ENCODE peak calls at places on chromosomes 11 and 22, in nine cellular contexts. J is central memory CD4-positive, alpha-beta T cell; F is COR-L47; X is stimulated activated CD4-positive, alpha-beta T cell treated with anti-CD3 and anti-CD28 coated beads, Interleukin-12 subunit alpha, Interleukin-12 subunit beta, amount 100 ng/mL, for 24 hours; T is activated naive CD8-positive, alpha-beta T cell treated with anti-CD3 and anti-CD28 coated beads for 36 hours; A is SK-MEL-5; V is pons; I is activated CD8-positive, alpha-beta memory T cell treated with anti-CD3 and anti-CD28 coated beads, Interleukin-2, amount 50 U/mL, for 4 hours; O is GM20000. N is an unnamed sample.

GRCh38 chr11:27347949-27348879 is 14.8 kb downstream of the CCDC34 start:
- DNase-seq in O (no peak), T (no peak), X (no peak), V (no peak), I (no peak), A (no peak), J (no peak), F (peak; percentile 66), N (no peak)

GRCh38 chr11:36618025-36618700 is 20.1 kb upstream of the RAG2 start:
- DNase-seq in I (no peak), T (no peak), F (no peak), O (no peak), V (no peak), X (no peak), J (no peak), A (no peak), N (no peak)

GRCh38 chr22:41682033-41682807 is 6.4 kb downstream of the SNU13 start:
- DNase-seq in T (peak; percentile 85), V (peak; percentile 78), I (peak; percentile 85), A (peak; percentile 83), F (peak; percentile 48), O (peak; percentile 82), X (peak; percentile 83), J (peak; percentile 81), N (peak; percentile 77)

GRCh38 chr11:123822591-123822990 is 16.4 kb upstream of the OR6M1 start:
- DNase-seq in O (no peak), V (no peak), X (no peak), I (no peak), F (no peak), J (no peak), A (no peak), T (no peak), N (no peak)

GRCh38 chr22:28051787-28052356 is 132.8 kb upstream of the PITPNB start:
- DNase-seq in F (peak; percentile 40), O (peak; percentile 25), J (no peak), T (peak; percentile 28), X (peak; percentile 22), I (peak; percentile 33), V (peak; percentile 61), A (peak; percentile 84), N (peak; percentile 43)

GRCh38 chr11:126060651-126061220 is 1.9 kb downstream of the CDON start:
- DNase-seq in X (no peak), T (no peak), O (no peak), A (no peak), V (no peak), F (no peak), I (no peak), J (no peak), N (no peak)

GRCh38 chr11:64067257-64067993 is 31.7 kb downstream of the FLRT1 start:
- DNase-seq in J (no peak), I (no peak), F (no peak), A (no peak), X (no peak), O (no peak), T (peak; percentile 26), V (no peak), N (no peak)

GRCh38 chr22:39650996-39651782 is 80.6 kb downstream of the CACNA1I start:
- DNase-seq in T (no peak), A (no peak), X (no peak), F (no peak), O (no peak), V (no peak), I (no peak), J (no peak), N (no peak)

GRCh38 chr11:1070594-1071462 is 3.8 kb upstream of the MUC2 start:
- DNase-seq in O (no peak), X (no peak), F (no peak), A (no peak), I (no peak), V (no peak), T (no peak), J (no peak), N (no peak)

GRCh38 chr22:44172370-44173108 is 8.2 kb upstream of the PARVG start:
- DNase-seq in I (no peak), O (peak; percentile 81), F (peak; percentile 93), J (no peak), X (no peak), A (no peak), T (peak; percentile 18), V (peak; percentile 71), N (no peak)

GRCh38 chr22:34878996-34879395 is 187.0 kb upstream of the ISX start:
- DNase-seq in O (no peak), J (no peak), A (no peak), F (no peak), X (no peak), T (no peak), I (no peak), V (no peak), N (peak; percentile 97)

GRCh38 chr11:109435121-109435742 is 13.2 kb downstream of the C11orf87 start:
- DNase-seq in F (no peak), A (no peak), T (no peak), V (peak; percentile 36), X (no peak), J (no peak), I (no peak), O (no peak), N (no peak)

GRCh38 chr22:25668437-25668836 is 73.6 kb upstream of the MYO18B start:
- DNase-seq in I (no peak), X (no peak), V (no peak), F (no peak), J (no peak), A (no peak), T (no peak), O (no peak), N (peak; percentile 3)

GRCh38 chr22:44184006-44184405 is 3.3 kb downstream of the PARVG start:
- DNase-seq in F (no peak), O (no peak), V (no peak), T (no peak), A (no peak), J (no peak), X (no peak), I (no peak), N (no peak)

GRCh38 chr11:107702723-107703122 is 9.1 kb downstream of the SLN start:
- DNase-seq in X (no peak), I (no peak), F (no peak), J (no peak), O (no peak), T (no peak), A (no peak), V (no peak), N (no peak)

GRCh38 chr22:48500481-48501230 is 1327.0 kb downstream of the BRD1 start:
- DNase-seq in J (no peak), T (no peak), V (no peak), A (no peak), O (no peak), F (no peak), I (no peak), X (no peak), N (no peak)

GRCh38 chr22:43897751-43898261 is 6.0 kb upstream of the PNPLA5 start:
- DNase-seq in F (no peak), A (no peak), O (no peak), J (no peak), I (no peak), T (no peak), X (no peak), V (no peak), N (peak; percentile 51)

GRCh38 chr11:44622721-44623258 is 57.3 kb downstream of the CD82 start:
- DNase-seq in T (no peak), X (no peak), V (no peak), A (no peak), O (no peak), J (no peak), F (no peak), I (no peak), N (no peak)

GRCh38 chr11:119759747-119760412 is 30.9 kb upstream of the NECTIN1 start:
- DNase-seq in F (no peak), J (no peak), V (no peak), X (no peak), T (no peak), I (no peak), O (no peak), A (no peak), N (no peak)

GRCh38 chr11:92852946-92853345 is 116.5 kb upstream of the MTNR1B start:
- DNase-seq in F (no peak), X (no peak), J (no peak), V (no peak), O (no peak), I (no peak), A (no peak), T (no peak), N (no peak)